ENCODE peak calls at places on chromosome 17, in ten cellular contexts. M is IMR-90, D is esophagus muscularis mucosa, I is cardiac muscle cell, Q is ovary, W is mammary epithelial cell, X is heart right ventricle, K is uterus, Z is left ventricle myocardium inferior, L is A549. O is an unnamed sample. For H3K9me3, the result is how much of the 10 kb centered on the place peaks cover.

GRCh38 chr17:36592711-36593321 is 1.1 kb downstream of the DHRS11 start:
- DNase-seq in Z (no peak), X (no peak), D (peak), L (no peak), Q (no peak), M (no peak), W (no peak), I (no peak), K (no peak), O (no peak)

GRCh38 chr17:4854181-4854681 is 21.1 kb downstream of the MINK1 start:
- DNase-seq in K (no peak), Z (no peak), W (peak), X (no peak), D (no peak), I (no peak), M (peak), L (peak), Q (no peak), O (no peak)

GRCh38 chr17:2656293-2656692 is 55.3 kb downstream of the CLUH start:
- DNase-seq in D (no peak), X (no peak), K (no peak), W (no peak), I (no peak), Q (no peak), L (no peak), Z (no peak), M (no peak), O (no peak)

GRCh38 chr17:48761114-48761513 is 32.6 kb upstream of the HOXB13 start:
- DNase-seq in D (no peak), Q (no peak), M (no peak), W (no peak), L (no peak), K (no peak), Z (no peak), I (no peak), X (no peak), O (no peak)

GRCh38 chr17:72219824-72220473 is 99.1 kb downstream of the SOX9 start:
- DNase-seq in Q (no peak), K (no peak), W (no peak), I (peak), X (no peak), M (no peak), L (no peak), D (no peak), Z (no peak), O (no peak)

GRCh38 chr17:50931003-50931878 is 65.1 kb upstream of the TOB1 start:
- DNase-seq in I (peak), Q (peak), K (peak), Z (peak), M (peak), D (no peak), W (peak), L (peak), X (peak), O (peak)

GRCh38 chr17:34378664-34379101 is 15.7 kb upstream of the CCL1 start:
- DNase-seq in M (no peak), I (no peak), K (no peak), Q (no peak), X (no peak), Z (no peak), D (no peak), W (no peak), L (no peak), O (no peak)

GRCh38 chr17:7468814-7469438 is 10.5 kb downstream of the ZBTB4 start:
- DNase-seq in X (no peak), L (no peak), M (no peak), Q (no peak), I (no peak), K (no peak), W (no peak), D (no peak), Z (no peak), O (no peak)

GRCh38 chr17:62744259-62744658 is 63.9 kb downstream of the MARCHF10 start:
- DNase-seq in W (no peak), K (no peak), Q (no peak), I (no peak), X (no peak), L (no peak), D (no peak), Z (no peak), M (no peak), O (no peak)

GRCh38 chr17:43517615-43518386 is 28.3 kb downstream of the ETV4 start:
- DNase-seq in Q (no peak), W (peak), I (no peak), D (no peak), M (peak), K (no peak), X (no peak), Z (no peak), L (no peak), O (no peak)

GRCh38 chr17:47209499-47209898 is 351 bp downstream of the MYL4 start:
- DNase-seq in M (no peak), D (no peak), L (no peak), I (no peak), K (no peak), W (no peak), X (no peak), Z (no peak), Q (no peak), O (no peak)

GRCh38 chr17:72604518-72604917 is 483.7 kb downstream of the SOX9 start:
- DNase-seq in X (no peak), L (no peak), D (no peak), I (no peak), Z (no peak), M (no peak), K (no peak), Q (no peak), W (no peak), O (no peak)

GRCh38 chr17:72125226-72125651 is 4.4 kb downstream of the SOX9 start:
- DNase-seq in D (no peak), Z (no peak), X (no peak), I (peak), L (no peak), Q (no peak), W (peak), K (no peak), M (peak), O (no peak)

GRCh38 chr17:29376667-29377268 is 13.4 kb upstream of the TAOK1 start:
- DNase-seq in I (peak), D (no peak), Q (no peak), K (no peak), L (peak), W (peak), X (peak), M (peak), Z (peak), O (no peak)

GRCh38 chr17:55895112-55895759 is 144.4 kb downstream of the PCTP start:
- DNase-seq in W (no peak), M (no peak), D (no peak), X (no peak), Q (no peak), Z (no peak), K (no peak), L (no peak), I (no peak), O (no peak)

GRCh38 chr17:36705651-36706436 is 104.5 kb downstream of the MRM1 start:
- DNase-seq in X (no peak), M (peak), Q (no peak), Z (no peak), I (peak), D (no peak), W (peak), K (no peak), L (peak), O (peak)

GRCh38 chr17:31631759-31632158 is 227.3 kb downstream of the COPRS start:
- DNase-seq in W (no peak), M (no peak), X (no peak), L (no peak), I (no peak), K (no peak), D (no peak), Z (no peak), Q (no peak), O (no peak)

GRCh38 chr17:35973333-35974260 is 7.7 kb downstream of the CCL16 start:
- DNase-seq in D (peak), Q (no peak), M (peak), K (no peak), X (peak), L (peak), Z (no peak), W (peak), I (no peak), O (no peak)

GRCh38 chr17:64679710-64680216 is 17.7 kb upstream of the SMURF2 start:
- DNase-seq in Z (no peak), D (no peak), X (no peak), I (no peak), L (peak), K (no peak), M (peak), Q (no peak), W (peak), O (no peak)

GRCh38 chr17:81241648-81242420 is 2.7 kb downstream of the NDUFAF8 start:
- DNase-seq in L (peak), Z (no peak), X (peak), D (no peak), W (no peak), I (peak), Q (no peak), K (peak), M (peak), O (peak)

GRCh38 chr17:37605813-37606505 is 3.3 kb downstream of the SYNRG start:
- DNase-seq in K (no peak), I (no peak), M (no peak), Z (no peak), Q (no peak), L (no peak), D (no peak), X (no peak), W (no peak), O (peak)

GRCh38 chr17:18121201-18121600 is 12.6 kb downstream of the MYO15A start:
- DNase-seq in D (no peak), I (no peak), X (no peak), L (no peak), W (no peak), Z (no peak), K (no peak), Q (no peak), M (no peak), O (no peak)

GRCh38 chr17:79812969-79813825 is 16.3 kb upstream of the CBX8 start:
- DNase-seq in I (no peak), K (no peak), L (no peak), Q (no peak), X (no peak), W (no peak), D (no peak), Z (no peak), M (no peak), O (no peak)

GRCh38 chr17:29041091-29041490 is 1.9 kb upstream of the PIPOX start:
- DNase-seq in K (no peak), X (no peak), W (no peak), I (no peak), Q (no peak), M (no peak), D (no peak), L (no peak), Z (no peak), O (no peak)

GRCh38 chr17:8618825-8619224 is 11.7 kb downstream of the MYH10 start:
- DNase-seq in M (no peak), L (no peak), K (no peak), X (no peak), Q (no peak), Z (no peak), D (no peak), W (no peak), I (no peak), O (no peak)

GRCh38 chr17:1752425-1752941 is 9.4 kb upstream of the SERPINF1 start:
- DNase-seq in D (no peak), M (no peak), K (no peak), W (peak), X (no peak), Q (no peak), Z (no peak), I (no peak), L (peak), O (no peak)

GRCh38 chr17:41338961-41339485 is 11.6 kb downstream of the KRT33A start:
- DNase-seq in M (peak), I (no peak), X (no peak), Z (no peak), D (peak), Q (no peak), K (no peak), W (peak), L (no peak), O (no peak)
- H3K27ac ChIP-seq in M (no peak), I (no peak), X (no peak), Z (no peak), D (no peak), Q (no peak), K (no peak), W (peak), L (no peak), O (peak)

GRCh38 chr17:32863559-32863958 is 13.4 kb downstream of the MYO1D start:
- DNase-seq in I (no peak), K (no peak), W (no peak), L (no peak), D (no peak), Q (no peak), M (no peak), X (no peak), Z (no peak), O (no peak)
- H3K9me3 ChIP-seq in I (under half), K (under half), W (under half), L (under half), D (under half), Q (under half), M (under half), X (under half), Z (under half), O (under half)

GRCh38 chr17:41325611-41326010 is 10.1 kb upstream of the KRTAP17-1 start:
- DNase-seq in L (no peak), X (no peak), D (no peak), W (no peak), Z (no peak), Q (no peak), I (no peak), M (no peak), K (no peak), O (no peak)

GRCh38 chr17:41325126-41325525 is 9.6 kb upstream of the KRTAP17-1 start:
- DNase-seq in D (no peak), Q (no peak), K (no peak), Z (no peak), M (no peak), X (no peak), W (no peak), L (no peak), I (no peak), O (no peak)

GRCh38 chr17:41322903-41323895 is 7.7 kb upstream of the KRTAP17-1 start:
- DNase-seq in W (no peak), L (no peak), I (no peak), D (no peak), X (no peak), Z (no peak), Q (no peak), K (no peak), M (no peak), O (no peak)

GRCh38 chr17:41326173-41327145 is 10.9 kb upstream of the KRTAP17-1 start:
- DNase-seq in M (no peak), K (no peak), I (no peak), X (no peak), W (no peak), Q (no peak), D (no peak), L (no peak), Z (no peak), O (no peak)

GRCh38 chr17:41324180-41325075 is 8.9 kb upstream of the KRTAP17-1 start:
- DNase-seq in X (no peak), D (no peak), W (peak), M (peak), K (no peak), Q (no peak), I (peak), L (peak), Z (no peak), O (peak)
- TF ChIP-seq CTCF in X (no peak), D (no peak), W (peak), M (peak), K (no peak), Q (no peak), I (no peak), L (peak), Z (no peak), O (peak)

DNA sequence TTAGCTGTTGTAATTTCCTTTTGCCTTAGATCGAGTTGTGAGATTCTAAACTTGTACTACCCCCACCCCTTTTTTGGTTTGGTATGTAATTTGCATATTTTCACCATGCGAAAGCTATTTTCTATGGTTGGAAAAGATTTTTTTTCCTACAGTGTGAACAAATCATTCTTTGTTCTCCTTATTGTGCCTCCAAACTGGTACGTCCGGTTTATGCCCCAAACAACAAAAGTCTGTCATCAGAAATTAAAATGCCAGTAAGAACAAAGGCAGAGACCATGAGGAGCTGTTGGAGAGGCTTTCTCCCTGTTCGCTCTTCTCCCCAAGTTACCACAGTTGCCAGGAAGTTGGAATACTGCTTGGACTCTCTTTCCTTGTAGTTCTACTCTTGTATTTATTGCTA is 66.2 kb downstream of the BCAS3 start:
- DNase-seq in I (peak), Q (no peak), D (no peak), K (no peak), X (no peak), W (peak), Z (no peak), M (peak), L (no peak), O (no peak)
- H3K27ac ChIP-seq in I (peak), Q (no peak), D (peak), K (no peak), X (peak), W (peak), Z (peak), M (peak), L (no peak), O (no peak)

DNA sequence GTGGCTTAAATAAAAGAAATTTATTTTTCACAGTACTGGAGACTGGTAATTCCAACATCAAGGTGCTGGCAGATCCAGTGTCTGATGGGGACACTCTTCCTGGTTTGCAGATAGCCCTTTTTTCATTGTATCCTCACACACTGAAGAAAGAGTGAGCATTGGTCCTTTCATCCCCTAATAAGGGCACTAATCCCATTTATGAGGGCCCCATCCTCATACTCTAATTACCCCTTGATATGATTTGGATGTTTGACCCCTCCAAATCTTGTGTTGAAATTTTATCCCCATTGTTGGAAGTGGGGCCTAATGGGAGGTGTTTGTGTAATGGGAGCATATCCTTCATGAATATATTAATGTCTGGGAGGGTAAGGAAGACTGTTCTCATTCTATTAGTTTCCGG is 9.4 kb upstream of the FAM20A start:
- DNase-seq in D (no peak), X (no peak), L (no peak), M (no peak), Q (no peak), W (no peak), K (no peak), Z (no peak), I (no peak), O (no peak)
- H3K9me3 ChIP-seq in D (under half), X (under half), L (under half), M (under half), Q (under half), W (under half), K (under half), Z (under half), I (under half), O (under half)

GRCh38 chr17:67474081-67474661 is 97.1 kb downstream of the PITPNC1 start:
- DNase-seq in W (no peak), K (peak), Q (peak), L (no peak), Z (peak), M (peak), I (no peak), D (no peak), X (peak), O (no peak)
- TF ChIP-seq CTCF in W (no peak), K (peak), Q (no peak), L (no peak), Z (peak), M (no peak), I (no peak), D (no peak), X (peak), O (no peak)

DNA sequence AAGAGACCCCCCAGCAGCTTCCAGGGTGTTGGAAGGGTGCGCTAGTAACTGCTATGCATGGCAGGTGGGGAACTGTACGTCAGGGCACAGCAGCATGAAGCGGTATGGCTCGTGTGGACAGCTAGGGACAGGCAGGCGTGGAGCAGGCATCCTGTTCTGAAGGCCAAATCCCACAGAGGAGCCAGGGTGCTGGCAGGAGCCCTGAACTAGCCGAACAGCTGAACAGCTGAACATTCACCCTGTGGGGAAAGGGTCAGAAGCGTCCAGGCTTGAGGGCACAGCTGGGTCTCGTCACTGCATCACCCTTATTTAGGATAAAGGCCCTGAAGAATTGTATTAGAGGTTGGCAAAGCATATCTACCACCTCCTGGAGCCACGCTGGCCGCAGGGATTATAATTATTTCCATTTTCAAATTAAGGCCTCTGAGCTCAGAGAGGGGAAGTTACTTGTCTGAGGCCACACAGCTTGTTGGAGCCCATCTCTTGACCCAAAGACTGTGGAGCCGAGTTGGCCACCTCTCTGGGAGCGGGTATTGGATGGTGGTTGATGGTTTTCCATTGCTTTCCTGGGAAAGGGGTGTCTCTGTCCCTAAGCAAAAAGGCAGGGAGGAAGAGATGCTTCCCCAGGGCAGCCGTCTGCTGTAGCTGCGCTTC is 3.3 kb upstream of the STH start:
- DNase-seq in M (no peak), K (no peak), D (no peak), Q (no peak), X (no peak), W (no peak), L (no peak), I (no peak), Z (no peak), O (no peak)
- H3K27ac ChIP-seq in M (no peak), K (no peak), D (no peak), Q (no peak), X (no peak), W (no peak), L (no peak), I (no peak), Z (no peak), O (no peak)

DNA sequence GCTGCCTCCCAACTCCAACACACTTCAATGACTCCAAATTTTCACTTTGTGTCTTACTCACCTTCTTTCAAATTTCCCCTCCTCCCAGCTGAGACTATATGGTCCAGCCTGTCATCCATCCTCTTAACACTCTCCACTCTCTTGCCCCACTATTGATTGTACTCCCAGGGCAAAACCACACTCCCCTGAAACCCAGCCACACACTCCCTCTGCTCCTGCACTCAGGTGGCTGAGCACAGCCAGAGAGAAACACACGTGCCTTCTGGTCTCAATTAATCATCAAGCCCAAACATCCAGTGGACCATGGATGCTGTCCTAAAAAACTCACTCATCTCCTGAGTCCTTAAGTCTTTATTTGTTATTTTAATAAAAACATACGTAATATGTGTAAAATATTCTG is 1026.4 kb downstream of the KCNJ18 start:
- DNase-seq in L (no peak), Q (no peak), X (no peak), W (no peak), I (no peak), Z (no peak), D (peak), M (no peak), K (no peak), O (no peak)
- H3K9me3 ChIP-seq in L (under half), Q (under half), X (under half), W (under half), I (under half), Z (under half), D (under half), M (under half), K (under half), O (under half)